ENCODE peak calls at places on chromosome 3, in four cellular contexts. Y, J, P and A are unnamed samples.

GRCh38 chr3:149487598-149488197 is 13.2 kb downstream of the TM4SF4 start:
- DNase-seq in P (no peak), J (peak; percentile 30), Y (no peak), A (peak; percentile 50)

GRCh38 chr3:16864610-16865313 is 20.0 kb upstream of the PLCL2 start:
- DNase-seq in Y (peak; percentile 49), P (no peak), J (no peak), A (no peak)

GRCh38 chr3:72177075-72178050 is 392.4 kb upstream of the PROK2 start:
- DNase-seq in Y (peak; percentile 13), P (no peak), J (peak; percentile 58), A (no peak)

GRCh38 chr3:55641914-55642313 is 154.8 kb upstream of the WNT5A start:
- DNase-seq in P (no peak), J (no peak), Y (no peak), A (no peak)

GRCh38 chr3:71859128-71859519 is 74.2 kb upstream of the PROK2 start:
- DNase-seq in J (peak; percentile 26), Y (no peak), P (no peak), A (no peak)

GRCh38 chr3:158140396-158140795 is 30.5 kb downstream of the RSRC1 start:
- DNase-seq in Y (peak; percentile 51), P (no peak), J (no peak), A (no peak)

GRCh38 chr3:164879201-164879600 is 199.1 kb downstream of the SI start:
- DNase-seq in P (no peak), J (no peak), Y (no peak), A (no peak)

GRCh38 chr3:42035816-42036482 is 55.2 kb upstream of the TRAK1 start:
- DNase-seq in Y (no peak), P (no peak), J (peak; percentile 29), A (no peak)

GRCh38 chr3:32996755-32997091 is 45.3 kb downstream of the CCR4 start:
- DNase-seq in P (no peak), Y (no peak), J (no peak), A (no peak)

DNA sequence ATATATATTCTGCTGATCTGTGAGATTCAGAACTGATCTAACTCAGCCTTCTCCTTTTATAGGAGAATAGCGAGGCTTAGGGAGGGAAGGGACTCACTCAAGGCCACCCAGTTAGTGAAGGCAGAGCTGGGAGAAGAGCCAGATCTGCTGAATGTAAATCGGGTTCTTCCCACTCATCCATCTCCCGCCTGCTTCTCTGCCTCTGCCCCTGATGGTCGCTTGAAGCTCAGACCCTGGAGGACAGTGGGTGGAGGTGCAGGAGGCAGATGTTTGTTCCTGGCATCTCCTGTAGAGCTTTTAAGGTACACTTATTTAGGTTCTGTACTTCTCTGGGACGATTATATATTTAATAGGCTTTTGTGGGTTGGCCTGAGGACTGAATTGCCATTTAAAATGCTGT is 4.3 kb downstream of the PDIA5 start:
- DNase-seq in J (no peak), P (no peak), Y (peak; percentile 51), A (peak; percentile 62)
- TF ChIP-seq CTCF in J (peak; percentile 11), P (peak; percentile 5), Y (peak; percentile 11), A (peak; percentile 44)

DNA sequence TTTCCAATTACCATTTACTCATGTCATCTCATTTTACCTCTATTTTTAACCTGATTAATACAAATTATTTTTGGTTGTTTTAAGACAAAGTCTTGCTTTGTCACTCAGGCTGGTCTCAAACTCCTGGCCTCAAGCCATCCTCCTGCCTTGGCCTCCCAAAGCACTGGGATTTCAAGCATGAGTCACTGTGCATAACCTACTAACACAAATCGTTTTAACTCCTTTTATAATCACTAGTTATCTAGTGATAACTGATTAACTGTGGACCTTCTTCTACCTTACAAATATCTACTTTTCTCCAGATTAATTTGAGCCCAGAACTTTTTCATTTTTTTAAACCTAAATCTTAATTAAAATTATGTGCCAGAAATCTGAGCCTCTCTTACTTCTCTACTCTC is 4.6 kb downstream of the ATP13A3 start:
- DNase-seq in J (no peak), P (no peak), Y (no peak), A (no peak)
- H3K4me3 ChIP-seq in J (no peak overlapping the region), P (no peak overlapping the region), Y (no peak overlapping the region), A (no peak overlapping the region)

GRCh38 chr3:38099518-38099917 is 37.4 kb downstream of the ACAA1 start:
- DNase-seq in J (no peak), P (no peak), Y (no peak), A (no peak)
- TF ChIP-seq CTCF in J (no peak), P (no peak), Y (no peak), A (no peak)

GRCh38 chr3:123377173-123377740 is 71.6 kb downstream of the ADCY5 start:
- DNase-seq in J (no peak), P (no peak), Y (no peak), A (no peak)
- H3K4me3 ChIP-seq in J (no peak overlapping the region), P (no peak overlapping the region), Y (no peak overlapping the region), A (no peak overlapping the region)

GRCh38 chr3:126472277-126473006 is 3.2 kb downstream of the ZXDC start:
- DNase-seq in P (peak; percentile 80), Y (peak; percentile 68), J (peak; percentile 76), A (no peak)
- TF ChIP-seq CTCF in P (peak; percentile 14), Y (no peak), J (no peak), A (no peak)

DNA sequence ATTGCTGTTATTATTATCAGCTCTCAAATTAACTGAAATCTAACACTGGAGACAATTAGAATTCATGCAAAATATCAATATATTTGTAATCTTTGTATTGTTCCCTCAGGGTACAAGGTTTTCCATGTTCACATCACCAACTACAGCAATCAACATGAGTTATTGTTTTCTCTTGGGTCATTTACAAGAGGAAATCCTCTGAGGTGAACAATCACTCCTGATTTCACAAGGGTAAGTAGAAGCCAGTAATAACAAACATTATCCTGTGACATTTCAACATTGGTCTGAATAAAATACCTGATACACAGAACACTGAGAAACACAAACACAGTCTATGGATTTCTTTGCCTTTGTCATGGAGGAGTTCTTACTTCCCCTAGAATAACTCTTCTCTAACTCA is 174.0 kb downstream of the SUCNR1 start:
- DNase-seq in J (no peak), P (peak; percentile 66), Y (peak; percentile 68), A (no peak)
- H3K4me3 ChIP-seq in J (no peak overlapping the region), P (no peak overlapping the region), Y (no peak overlapping the region), A (no peak overlapping the region)

GRCh38 chr3:61343543-61343942 is 92.3 kb upstream of the FHIT start:
- DNase-seq in J (no peak), Y (no peak), P (no peak), A (no peak)

GRCh38 chr3:61345020-61345419 is 93.8 kb upstream of the FHIT start:
- DNase-seq in Y (no peak), P (no peak), J (no peak), A (no peak)
- TF ChIP-seq CTCF in Y (no peak), P (no peak), J (no peak), A (no peak)